ENCODE peak calls at places on chromosomes 3 and 15, in ten cellular contexts. Z is cardiac fibroblast, C is NCI-H1105, K is thyroid gland, I is GM20000, J is transverse colon, T is ACHN, U is fibroblast of pulmonary artery, X is NCI-H748 treated with DMSO at 0.1 percent for 48 hours, M is tibial artery. Q is an unnamed sample.

GRCh38 chr3:13548696-13549512 is at the start of gene FBLN2:
- DNase-seq in Z (peak), C (no peak), K (peak), I (peak), J (peak), T (no peak), U (peak), X (no peak), M (no peak), Q (no peak)

GRCh38 chr15:93288718-93289117 is 199.7 kb upstream of the RGMA start:
- DNase-seq in Z (no peak), C (no peak), K (no peak), I (no peak), J (no peak), T (no peak), U (no peak), X (no peak), M (no peak), Q (no peak)

GRCh38 chr15:91183630-91184029 is 83.6 kb downstream of the SV2B start:
- DNase-seq in Z (no peak), C (no peak), K (no peak), I (no peak), J (no peak), T (no peak), U (no peak), X (peak), M (no peak), Q (peak)

GRCh38 chr15:41562784-41563198 is 3.8 kb downstream of the TYRO3 start:
- DNase-seq in Z (peak), C (no peak), K (peak), I (no peak), J (no peak), T (no peak), U (peak), X (no peak), M (no peak), Q (no peak)

GRCh38 chr3:16113704-16114103 is 60.8 kb upstream of the GALNT15 start:
- DNase-seq in Z (peak), C (no peak), K (no peak), I (no peak), J (no peak), T (no peak), U (peak), X (no peak), M (peak), Q (no peak)

GRCh38 chr3:186209810-186210752 is 101.2 kb upstream of the ETV5 start:
- DNase-seq in Z (peak), C (peak), K (peak), I (no peak), J (peak), T (no peak), U (peak), X (no peak), M (peak), Q (no peak)

GRCh38 chr15:25797511-25798206 is 65.5 kb downstream of the ATP10A start:
- DNase-seq in Z (peak), C (no peak), K (no peak), I (no peak), J (no peak), T (no peak), U (no peak), X (no peak), M (no peak), Q (no peak)

GRCh38 chr15:74631408-74631807 is 15.8 kb downstream of the CLK3 start:
- DNase-seq in Z (no peak), C (no peak), K (no peak), I (no peak), J (no peak), T (no peak), U (no peak), X (no peak), M (no peak), Q (no peak)

GRCh38 chr3:194365526-194365925 is 4.0 kb downstream of the LRRC15 start:
- DNase-seq in Z (no peak), C (no peak), K (no peak), I (no peak), J (no peak), T (no peak), U (no peak), X (no peak), M (no peak), Q (no peak)

GRCh38 chr15:41233367-41233771 is 2.3 kb downstream of the CHP1 start:
- DNase-seq in Z (peak), C (no peak), K (no peak), I (no peak), J (no peak), T (peak), U (peak), X (no peak), M (no peak), Q (no peak)

GRCh38 chr15:96974761-96975160 is 644.3 kb downstream of the NR2F2 start:
- DNase-seq in Z (no peak), C (no peak), K (no peak), I (no peak), J (no peak), T (no peak), U (no peak), X (no peak), M (no peak), Q (no peak)

GRCh38 chr3:151087648-151088047 is 2.2 kb downstream of the MED12L start:
- DNase-seq in Z (no peak), C (peak), K (no peak), I (no peak), J (no peak), T (no peak), U (no peak), X (peak), M (no peak), Q (peak)

GRCh38 chr3:191417457-191417729 is 43.6 kb upstream of the PYDC2 start:
- DNase-seq in Z (no peak), C (no peak), K (peak), I (no peak), J (no peak), T (no peak), U (no peak), X (no peak), M (no peak), Q (no peak)

GRCh38 chr3:150238043-150238802 is 169.9 kb upstream of the TSC22D2 start:
- DNase-seq in Z (no peak), C (peak), K (peak), I (no peak), J (no peak), T (no peak), U (no peak), X (no peak), M (no peak), Q (no peak)

GRCh38 chr15:34046471-34047145 is 7.6 kb upstream of the AVEN start:
- DNase-seq in Z (no peak), C (no peak), K (no peak), I (no peak), J (no peak), T (no peak), U (no peak), X (no peak), M (no peak), Q (no peak)

GRCh38 chr15:101092186-101092866 is 159.5 kb downstream of the CHSY1 start:
- DNase-seq in Z (peak), C (no peak), K (no peak), I (no peak), J (no peak), T (no peak), U (peak), X (no peak), M (no peak), Q (no peak)

GRCh38 chr3:194220776-194221735 is 85.1 kb downstream of the HES1 start:
- DNase-seq in Z (no peak), C (no peak), K (no peak), I (no peak), J (no peak), T (no peak), U (no peak), X (no peak), M (no peak), Q (no peak)

GRCh38 chr3:183158552-183159006 is 4.0 kb downstream of the LAMP3 start:
- DNase-seq in Z (peak), C (no peak), K (no peak), I (peak), J (no peak), T (peak), U (peak), X (no peak), M (no peak), Q (no peak)

GRCh38 chr15:38620108-38620507 is 55.5 kb upstream of the RASGRP1 start:
- DNase-seq in Z (no peak), C (no peak), K (no peak), I (no peak), J (no peak), T (no peak), U (no peak), X (no peak), M (no peak), Q (no peak)

GRCh38 chr15:50257924-50258323 is 7.6 kb downstream of the HDC start:
- DNase-seq in Z (peak), C (no peak), K (no peak), I (no peak), J (no peak), T (no peak), U (peak), X (no peak), M (no peak), Q (no peak)

GRCh38 chr3:64157150-64158035 is 67.9 kb downstream of the PRICKLE2 start:
- DNase-seq in Z (no peak), C (no peak), K (peak), I (no peak), J (peak), T (no peak), U (no peak), X (no peak), M (no peak), Q (no peak)

GRCh38 chr3:131849640-131850039 is 185.2 kb downstream of the CPNE4 start:
- DNase-seq in Z (no peak), C (no peak), K (peak), I (no peak), J (no peak), T (no peak), U (no peak), X (no peak), M (no peak), Q (no peak)

GRCh38 chr3:149343951-149344350 is 10.5 kb upstream of the TM4SF18 start:
- DNase-seq in Z (no peak), C (no peak), K (no peak), I (no peak), J (no peak), T (no peak), U (no peak), X (no peak), M (no peak), Q (no peak)

GRCh38 chr3:187871204-187871591 is 125.9 kb upstream of the BCL6 start:
- DNase-seq in Z (no peak), C (no peak), K (no peak), I (no peak), J (no peak), T (no peak), U (no peak), X (no peak), M (no peak), Q (no peak)

GRCh38 chr3:186746008-186746407 is 28.8 kb downstream of the KNG1 start:
- DNase-seq in Z (peak), C (no peak), K (no peak), I (no peak), J (peak), T (peak), U (peak), X (no peak), M (peak), Q (no peak)

GRCh38 chr3:62201438-62202035 is 171.8 kb downstream of the FEZF2 start:
- DNase-seq in Z (peak), C (no peak), K (no peak), I (peak), J (no peak), T (peak), U (peak), X (peak), M (no peak), Q (no peak)

GRCh38 chr3:127786358-127787070 is 35.8 kb downstream of the MGLL start:
- DNase-seq in Z (peak), C (peak), K (peak), I (no peak), J (peak), T (no peak), U (no peak), X (no peak), M (peak), Q (no peak)

GRCh38 chr3:39144748-39145380 is 8.5 kb downstream of the CSRNP1 start:
- DNase-seq in Z (no peak), C (no peak), K (no peak), I (no peak), J (peak), T (no peak), U (no peak), X (no peak), M (no peak), Q (no peak)

GRCh38 chr15:75884041-75884440 is 19.6 kb upstream of the FBXO22 start:
- DNase-seq in Z (peak), C (no peak), K (no peak), I (no peak), J (no peak), T (no peak), U (peak), X (no peak), M (no peak), Q (no peak)

GRCh38 chr15:29859981-29860745 is 37.9 kb upstream of the TJP1 start:
- DNase-seq in Z (peak), C (no peak), K (no peak), I (no peak), J (no peak), T (peak), U (peak), X (no peak), M (no peak), Q (no peak)

GRCh38 chr15:46061002-46061401 is 426.2 kb downstream of the SQOR start:
- DNase-seq in Z (no peak), C (no peak), K (no peak), I (no peak), J (no peak), T (no peak), U (no peak), X (no peak), M (no peak), Q (no peak)

GRCh38 chr3:13888576-13888975 is 8.7 kb upstream of the WNT7A start:
- DNase-seq in Z (no peak), C (no peak), K (no peak), I (no peak), J (no peak), T (no peak), U (no peak), X (no peak), M (no peak), Q (no peak)

GRCh38 chr3:126056123-126056522 is 27.8 kb downstream of the SLC41A3 start:
- DNase-seq in Z (no peak), C (no peak), K (no peak), I (no peak), J (no peak), T (no peak), U (no peak), X (no peak), M (no peak), Q (no peak)

GRCh38 chr3:85342915-85343314 is 384.1 kb downstream of the CADM2 start:
- DNase-seq in Z (no peak), C (no peak), K (peak), I (peak), J (no peak), T (peak), U (no peak), X (peak), M (no peak), Q (no peak)

GRCh38 chr3:145739926-145740325 is 421.1 kb downstream of the PLOD2 start:
- DNase-seq in Z (no peak), C (no peak), K (no peak), I (no peak), J (no peak), T (no peak), U (peak), X (no peak), M (no peak), Q (no peak)

GRCh38 chr15:57375827-57376694 is at the start of gene CGNL1:
- DNase-seq in Z (peak), C (no peak), K (peak), I (peak), J (peak), T (peak), U (peak), X (no peak), M (peak), Q (no peak)

GRCh38 chr3:63972196-63972595 is 51.1 kb downstream of the PSMD6 start:
- DNase-seq in Z (peak), C (no peak), K (no peak), I (no peak), J (no peak), T (no peak), U (peak), X (no peak), M (no peak), Q (no peak)

GRCh38 chr15:65521355-65521754 is 3.9 kb upstream of the DPP8 start:
- DNase-seq in Z (no peak), C (no peak), K (no peak), I (no peak), J (no peak), T (no peak), U (no peak), X (no peak), M (no peak), Q (no peak)

GRCh38 chr3:61928020-61928419 is 366.6 kb downstream of the PTPRG start:
- DNase-seq in Z (peak), C (no peak), K (no peak), I (no peak), J (no peak), T (no peak), U (peak), X (no peak), M (no peak), Q (no peak)